ENCODE peak calls at places on chromosome 2, in four cellular contexts. W is HepG2, L is GM12878, T is K562. K is an unnamed sample.

GRCh38 chr2:234969329-234970157 is 17.7 kb downstream of the SH3BP4 start:
- DNase-seq in W (no peak), L (no peak), T (no peak), K (no peak)

GRCh38 chr2:175180701-175181103 is 808 bp downstream of the ATP5MC3 start:
- DNase-seq in W (peak; percentile 58), L (no peak), T (peak; percentile 74), K (no peak)

GRCh38 chr2:120344991-120345975 is 653 bp upstream of the INHBB start:
- DNase-seq in W (no peak), L (no peak), T (no peak), K (no peak)

GRCh38 chr2:235864311-235864710 is 303.9 kb downstream of the GBX2 start:
- DNase-seq in W (no peak), L (no peak), T (no peak), K (no peak)

GRCh38 chr2:169363570-169364150 is 1.3 kb upstream of the LRP2 start:
- DNase-seq in W (no peak), L (no peak), T (no peak), K (peak; percentile 70)

GRCh38 chr2:4763009-4763408 is 929.2 kb upstream of the SOX11 start:
- DNase-seq in W (no peak), L (no peak), T (no peak), K (no peak)

GRCh38 chr2:113138428-113139322 is 11.3 kb downstream of the IL1RN start:
- DNase-seq in W (peak; percentile 76), L (peak; percentile 64), T (peak; percentile 67), K (no peak)

GRCh38 chr2:3440486-3440885 is 61.0 kb downstream of the TRAPPC12 start:
- DNase-seq in W (no peak), L (no peak), T (no peak), K (no peak)

GRCh38 chr2:20013061-20013721 is 723 bp upstream of the MATN3 start:
- DNase-seq in W (peak; percentile 94), L (no peak), T (no peak), K (no peak)

GRCh38 chr2:214630402-214631035 is 179.0 kb downstream of the BARD1 start:
- DNase-seq in W (no peak), L (no peak), T (no peak), K (no peak)

GRCh38 chr2:235934059-235934896 is 233.9 kb downstream of the GBX2 start:
- DNase-seq in W (no peak), L (no peak), T (no peak), K (no peak)

GRCh38 chr2:186972281-186972970 is 123.5 kb upstream of the ZSWIM2 start:
- DNase-seq in W (no peak), L (no peak), T (no peak), K (no peak)

GRCh38 chr2:128682266-128682665 is 363.6 kb upstream of the HS6ST1 start:
- DNase-seq in W (no peak), L (no peak), T (no peak), K (no peak)

GRCh38 chr2:110717734-110718133 is 14.6 kb upstream of the ACOXL start:
- DNase-seq in W (no peak), L (no peak), T (no peak), K (no peak)

GRCh38 chr2:27884546-27884945 is 5.6 kb downstream of the RBKS start:
- DNase-seq in W (no peak), L (no peak), T (no peak), K (no peak)

GRCh38 chr2:46329803-46330775 is 32.9 kb downstream of the EPAS1 start:
- DNase-seq in W (peak; percentile 67), L (no peak), T (no peak), K (no peak)

GRCh38 chr2:237615631-237616249 is 11.6 kb upstream of the LRRFIP1 start:
- DNase-seq in W (no peak), L (no peak), T (no peak), K (no peak)

GRCh38 chr2:240302933-240303332 is 132.5 kb upstream of the GPC1 start:
- DNase-seq in W (no peak), L (no peak), T (no peak), K (no peak)

GRCh38 chr2:224918626-224919471 is 123.4 kb downstream of the DOCK10 start:
- DNase-seq in W (no peak), L (no peak), T (no peak), K (no peak)

GRCh38 chr2:224922142-224922727 is 120.0 kb downstream of the DOCK10 start:
- DNase-seq in W (no peak), L (peak; percentile 71), T (no peak), K (no peak)

GRCh38 chr2:224925066-224925821 is 117.0 kb downstream of the DOCK10 start:
- DNase-seq in W (no peak), L (no peak), T (no peak), K (no peak)

GRCh38 chr2:224915126-224915525 is 127.1 kb downstream of the DOCK10 start:
- DNase-seq in W (no peak), L (no peak), T (no peak), K (no peak)

GRCh38 chr2:224919472-224920110 is 122.7 kb downstream of the DOCK10 start:
- DNase-seq in W (no peak), L (no peak), T (no peak), K (no peak)
- TF ChIP-seq SRF in W (no peak), L (no peak), T (no peak), K (no peak)

GRCh38 chr2:180056367-180057118 is 49.4 kb upstream of the CWC22 start:
- DNase-seq in W (no peak), L (no peak), T (no peak), K (no peak)
- H2AFZ ChIP-seq in W (no peak overlapping the region), L (no peak overlapping the region), T (no peak overlapping the region), K (no peak overlapping the region)

DNA sequence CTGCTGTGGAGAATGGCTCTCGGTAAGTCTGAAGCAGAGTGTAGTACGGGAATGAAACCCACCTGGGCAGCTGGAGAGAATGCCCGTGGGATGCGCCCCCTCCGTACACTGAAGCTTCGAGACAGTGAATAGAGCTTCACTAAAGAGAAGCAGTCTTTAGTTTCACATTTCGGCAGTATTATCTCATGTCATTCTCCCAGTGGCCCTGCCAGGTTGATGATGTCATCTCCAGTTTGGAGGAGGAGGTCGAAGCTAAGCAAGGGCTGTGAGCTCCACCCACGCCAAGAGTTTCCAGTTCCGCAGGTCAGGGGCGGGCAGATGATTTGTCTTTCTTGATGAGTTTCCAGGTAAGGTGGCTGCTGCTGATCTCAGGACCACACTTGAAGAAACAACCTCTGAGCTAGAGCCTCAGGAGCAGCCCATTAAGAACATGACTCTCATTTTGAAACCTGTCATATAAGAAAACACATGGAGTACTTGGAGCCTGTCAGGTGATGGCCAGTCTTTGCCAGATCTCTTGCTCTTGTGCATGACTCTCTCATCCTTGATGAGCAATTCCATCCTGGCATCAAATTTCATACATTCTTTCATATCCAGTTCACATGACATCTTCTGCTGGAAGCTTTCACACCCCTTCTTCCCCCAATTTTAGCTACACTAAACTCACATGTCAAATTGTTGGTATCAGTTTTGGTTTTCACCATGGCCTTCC is 475.0 kb downstream of the RNF144A start:
- DNase-seq in W (no peak), L (no peak), T (peak; percentile 17), K (no peak)
- TF ChIP-seq USF2 in W (no peak), L (no peak), T (no peak), K (no peak)

DNA sequence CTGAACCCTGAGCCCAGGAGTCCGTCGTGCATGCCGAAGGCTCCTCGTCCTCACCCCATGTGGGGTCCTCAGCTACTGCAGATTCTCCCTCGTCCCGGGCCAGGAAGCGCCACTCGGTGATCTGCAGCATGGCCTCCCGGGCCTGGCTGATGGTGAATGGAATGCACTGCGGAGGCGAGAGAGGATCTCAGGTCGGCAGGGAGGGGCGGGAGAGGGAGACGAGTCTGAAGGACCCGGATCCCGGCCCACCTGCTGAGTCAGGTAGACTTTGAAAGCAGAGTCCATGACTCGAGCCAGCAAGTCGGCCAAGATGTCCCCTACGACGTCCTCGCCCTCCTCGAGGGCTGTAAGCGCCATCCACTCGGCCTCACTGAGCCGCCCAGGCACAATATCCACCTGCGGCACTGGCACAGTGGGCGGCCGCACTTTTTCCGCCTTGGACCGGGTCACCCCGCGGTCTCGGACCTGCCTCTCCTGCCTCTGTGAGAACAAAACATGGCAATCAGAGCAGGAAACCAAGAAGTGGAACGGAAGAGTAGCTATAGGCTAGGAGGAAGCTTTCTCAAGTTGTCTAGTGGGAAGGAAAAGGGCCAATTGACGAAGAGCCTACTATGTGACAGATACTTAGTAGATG is 5.5 kb downstream of the C2orf81 start:
- DNase-seq in W (no peak), L (no peak), T (no peak), K (no peak)
- TF ChIP-seq SRF in W (no peak), L (no peak), T (no peak), K (no peak)

GRCh38 chr2:121804997-121805766 is 49.7 kb downstream of the TSN start:
- DNase-seq in W (no peak), L (no peak), T (no peak), K (no peak)
- H2AFZ ChIP-seq in W (no peak overlapping the region), L (peak overlapping the region; percentile 19), T (no peak overlapping the region), K (no peak overlapping the region)

GRCh38 chr2:98464772-98465310 is 20.2 kb downstream of the INPP4A start:
- DNase-seq in W (no peak), L (peak; percentile 98), T (no peak), K (no peak)
- TF ChIP-seq USF2 in W (no peak), L (peak; percentile 79), T (no peak), K (no peak)

DNA sequence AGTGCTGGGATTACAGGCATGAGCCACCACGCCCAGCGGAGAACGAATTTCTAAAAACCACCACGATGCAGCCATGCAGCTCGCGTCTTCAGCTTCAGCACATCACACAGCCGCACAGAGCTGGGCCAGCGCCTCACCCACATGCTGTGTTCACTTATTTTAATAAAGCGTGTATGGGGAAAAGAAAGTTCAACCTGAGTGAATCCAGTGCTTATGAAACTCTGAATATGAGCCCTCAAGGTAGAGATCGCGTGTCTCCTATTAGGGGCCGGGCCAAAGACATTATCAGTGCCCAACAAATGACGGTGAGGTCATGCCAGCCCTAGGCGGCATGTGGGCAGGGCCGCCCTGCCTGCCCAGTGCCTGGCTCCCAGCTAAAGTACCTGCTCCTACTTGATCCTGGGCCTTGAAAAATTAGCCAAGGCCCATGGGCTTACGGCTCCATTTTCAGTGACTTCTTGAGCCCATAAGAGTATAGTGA is 44.3 kb downstream of the SPRED2 start:
- DNase-seq in W (no peak), L (peak; percentile 77), T (no peak), K (no peak)
- TF ChIP-seq SRF in W (no peak), L (no peak), T (no peak), K (no peak)

DNA sequence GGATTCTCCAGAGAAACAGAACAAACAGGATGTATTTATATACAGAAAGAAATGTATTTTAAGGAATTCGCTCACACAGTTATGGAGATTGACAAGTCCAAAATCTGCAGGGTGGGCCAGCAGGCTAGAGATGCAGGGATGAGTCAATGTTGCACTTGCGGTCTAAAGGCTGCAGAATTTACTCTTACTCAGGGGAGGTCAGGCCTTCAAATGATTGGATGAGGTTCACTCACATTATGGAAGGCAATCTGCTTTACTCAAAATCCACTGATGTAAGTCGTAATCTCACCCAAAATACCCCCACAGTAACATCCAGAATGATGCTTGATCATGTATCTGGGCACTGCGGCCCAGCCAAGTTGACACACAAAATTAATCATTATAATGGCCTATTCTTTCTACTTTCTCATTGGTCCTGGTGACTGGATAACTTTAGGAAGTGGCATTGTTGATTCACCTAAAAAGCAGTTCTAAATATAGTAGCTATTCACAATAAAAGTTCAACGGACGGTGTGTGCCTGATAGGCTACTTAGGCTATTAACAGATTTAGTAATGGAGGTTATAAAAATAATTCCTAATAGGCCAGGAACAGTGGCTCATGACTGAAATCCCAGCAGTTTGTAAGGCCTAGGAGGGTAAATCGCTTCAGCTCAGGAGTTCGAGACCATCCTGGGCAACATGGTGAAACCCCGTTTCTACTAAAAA is 40.6 kb upstream of the ACYP2 start:
- DNase-seq in W (no peak), L (no peak), T (no peak), K (no peak)
- H2AFZ ChIP-seq in W (no peak overlapping the region), L (no peak overlapping the region), T (peak overlapping the region; percentile 33), K (no peak overlapping the region)

GRCh38 chr2:231413921-231414476 is 18.5 kb downstream of the B3GNT7 start:
- DNase-seq in W (peak; percentile 71), L (no peak), T (no peak), K (no peak)
- TF ChIP-seq USF2 in W (no peak), L (no peak), T (no peak), K (no peak)